ENCODE peak calls at places on chromosomes 6 and 20, in six cellular contexts. One of them, this sample, is unnamed.

GRCh38 chr6:90464507-90464906 is 122.4 kb downstream of the MAP3K7 start:
- DNase-seq in RWPE1: no peak
- DNase-seq in activated naive CD4-positive, alpha-beta T cell treated with anti-CD3 and anti-CD28 coated beads, Interleukin-2, amount 50 U/mL, for 72 hours: no peak
- DNase-seq in HFFc6: no peak
- DNase-seq in neuronal stem cell: no peak
- DNase-seq in Calu3: no peak
- DNase-seq in this sample: no peak

GRCh38 chr6:13866291-13866690 is 51.9 kb upstream of the MCUR1 start:
- DNase-seq in RWPE1: no peak
- DNase-seq in HFFc6: no peak
- DNase-seq in activated naive CD4-positive, alpha-beta T cell treated with anti-CD3 and anti-CD28 coated beads, Interleukin-2, amount 50 U/mL, for 72 hours: no peak
- DNase-seq in Calu3: no peak
- DNase-seq in neuronal stem cell: no peak
- DNase-seq in this sample: no peak

GRCh38 chr6:116779569-116780164 is 14.1 kb upstream of the FAM162B start:
- DNase-seq in Calu3: peak
- DNase-seq in RWPE1: peak
- DNase-seq in activated naive CD4-positive, alpha-beta T cell treated with anti-CD3 and anti-CD28 coated beads, Interleukin-2, amount 50 U/mL, for 72 hours: no peak
- DNase-seq in neuronal stem cell: peak
- DNase-seq in HFFc6: peak
- DNase-seq in this sample: no peak

GRCh38 chr20:25321991-25322390 is 68.6 kb downstream of the ABHD12 start:
- DNase-seq in neuronal stem cell: no peak
- DNase-seq in Calu3: no peak
- DNase-seq in activated naive CD4-positive, alpha-beta T cell treated with anti-CD3 and anti-CD28 coated beads, Interleukin-2, amount 50 U/mL, for 72 hours: no peak
- DNase-seq in HFFc6: no peak
- DNase-seq in RWPE1: no peak
- DNase-seq in this sample: no peak

GRCh38 chr6:127561660-127562059 is 15.3 kb upstream of the C6orf58 start:
- DNase-seq in HFFc6: no peak
- DNase-seq in Calu3: no peak
- DNase-seq in activated naive CD4-positive, alpha-beta T cell treated with anti-CD3 and anti-CD28 coated beads, Interleukin-2, amount 50 U/mL, for 72 hours: no peak
- DNase-seq in RWPE1: no peak
- DNase-seq in neuronal stem cell: no peak
- DNase-seq in this sample: no peak

GRCh38 chr6:84052204-84052882 is 18.8 kb downstream of the MRAP2 start:
- DNase-seq in neuronal stem cell: peak
- DNase-seq in HFFc6: peak
- DNase-seq in RWPE1: peak
- DNase-seq in Calu3: no peak
- DNase-seq in activated naive CD4-positive, alpha-beta T cell treated with anti-CD3 and anti-CD28 coated beads, Interleukin-2, amount 50 U/mL, for 72 hours: no peak
- DNase-seq in this sample: peak

GRCh38 chr20:45100563-45101245 is at the start of gene KCNS1:
- DNase-seq in Calu3: peak
- DNase-seq in HFFc6: no peak
- DNase-seq in activated naive CD4-positive, alpha-beta T cell treated with anti-CD3 and anti-CD28 coated beads, Interleukin-2, amount 50 U/mL, for 72 hours: no peak
- DNase-seq in neuronal stem cell: no peak
- DNase-seq in RWPE1: no peak
- DNase-seq in this sample: no peak

GRCh38 chr6:154868143-154868594 is 126.9 kb upstream of the TIAM2 start:
- DNase-seq in Calu3: peak
- DNase-seq in RWPE1: peak
- DNase-seq in HFFc6: peak
- DNase-seq in activated naive CD4-positive, alpha-beta T cell treated with anti-CD3 and anti-CD28 coated beads, Interleukin-2, amount 50 U/mL, for 72 hours: no peak
- DNase-seq in neuronal stem cell: peak
- DNase-seq in this sample: peak

GRCh38 chr6:169451065-169451840 is 197.6 kb upstream of the THBS2 start:
- DNase-seq in Calu3: no peak
- DNase-seq in neuronal stem cell: no peak
- DNase-seq in activated naive CD4-positive, alpha-beta T cell treated with anti-CD3 and anti-CD28 coated beads, Interleukin-2, amount 50 U/mL, for 72 hours: no peak
- DNase-seq in RWPE1: no peak
- DNase-seq in HFFc6: no peak
- DNase-seq in this sample: no peak

GRCh38 chr20:64057628-64058498 is 5.1 kb upstream of the TCEA2 start:
- DNase-seq in HFFc6: peak
- DNase-seq in activated naive CD4-positive, alpha-beta T cell treated with anti-CD3 and anti-CD28 coated beads, Interleukin-2, amount 50 U/mL, for 72 hours: peak
- DNase-seq in neuronal stem cell: no peak
- DNase-seq in Calu3: peak
- DNase-seq in RWPE1: peak
- DNase-seq in this sample: no peak

GRCh38 chr6:139539852-139540251 is 165.4 kb upstream of the CITED2 start:
- DNase-seq in RWPE1: peak
- DNase-seq in neuronal stem cell: no peak
- DNase-seq in activated naive CD4-positive, alpha-beta T cell treated with anti-CD3 and anti-CD28 coated beads, Interleukin-2, amount 50 U/mL, for 72 hours: no peak
- DNase-seq in HFFc6: peak
- DNase-seq in Calu3: peak
- DNase-seq in this sample: peak

GRCh38 chr6:79670789-79671188 is 39.7 kb downstream of the SH3BGRL2 start:
- DNase-seq in HFFc6: no peak
- DNase-seq in activated naive CD4-positive, alpha-beta T cell treated with anti-CD3 and anti-CD28 coated beads, Interleukin-2, amount 50 U/mL, for 72 hours: no peak
- DNase-seq in RWPE1: no peak
- DNase-seq in neuronal stem cell: no peak
- DNase-seq in Calu3: no peak
- DNase-seq in this sample: no peak

GRCh38 chr6:41036601-41037000 is 2.4 kb downstream of the UNC5CL start:
- DNase-seq in Calu3: no peak
- DNase-seq in activated naive CD4-positive, alpha-beta T cell treated with anti-CD3 and anti-CD28 coated beads, Interleukin-2, amount 50 U/mL, for 72 hours: no peak
- DNase-seq in neuronal stem cell: no peak
- DNase-seq in HFFc6: no peak
- DNase-seq in RWPE1: peak
- DNase-seq in this sample: no peak

GRCh38 chr6:103273048-103273447 is 1586.7 kb downstream of the HACE1 start:
- DNase-seq in RWPE1: no peak
- DNase-seq in Calu3: no peak
- DNase-seq in HFFc6: no peak
- DNase-seq in neuronal stem cell: peak
- DNase-seq in activated naive CD4-positive, alpha-beta T cell treated with anti-CD3 and anti-CD28 coated beads, Interleukin-2, amount 50 U/mL, for 72 hours: no peak
- DNase-seq in this sample: no peak

GRCh38 chr6:127058027-127058426 is 60.4 kb upstream of the RSPO3 start:
- DNase-seq in Calu3: no peak
- DNase-seq in neuronal stem cell: no peak
- DNase-seq in activated naive CD4-positive, alpha-beta T cell treated with anti-CD3 and anti-CD28 coated beads, Interleukin-2, amount 50 U/mL, for 72 hours: no peak
- DNase-seq in HFFc6: peak
- DNase-seq in RWPE1: peak
- DNase-seq in this sample: no peak

GRCh38 chr20:11057624-11058023 is 383.8 kb upstream of the JAG1 start:
- DNase-seq in Calu3: no peak
- DNase-seq in HFFc6: no peak
- DNase-seq in RWPE1: no peak
- DNase-seq in neuronal stem cell: no peak
- DNase-seq in activated naive CD4-positive, alpha-beta T cell treated with anti-CD3 and anti-CD28 coated beads, Interleukin-2, amount 50 U/mL, for 72 hours: no peak
- DNase-seq in this sample: peak

GRCh38 chr6:131061041-131061770 is 1.8 kb downstream of the EPB41L2 start:
- DNase-seq in neuronal stem cell: peak
- DNase-seq in RWPE1: no peak
- DNase-seq in activated naive CD4-positive, alpha-beta T cell treated with anti-CD3 and anti-CD28 coated beads, Interleukin-2, amount 50 U/mL, for 72 hours: no peak
- DNase-seq in HFFc6: no peak
- DNase-seq in Calu3: no peak
- DNase-seq in this sample: no peak

This sample was measured in GM04504.